ENCODE peak calls at places on chromosomes 16 and 17, in six cellular contexts. W is transverse colon, N is neural progenitor cell, K is A549, S is SK-N-SH, L is heart right ventricle. X is an unnamed sample. For H3K4me1, the result is how much of the 10 kb centered on the place peaks cover.

GRCh38 chr17:19023209-19023999 is 18.8 kb upstream of the FAM83G start:
- DNase-seq in S (no peak), K (no peak), L (no peak), W (no peak), N (no peak), X (no peak)

GRCh38 chr17:8835106-8835505 is 32.4 kb downstream of the PIK3R6 start:
- DNase-seq in L (no peak), W (no peak), K (no peak), N (no peak), S (no peak), X (no peak)

GRCh38 chr16:2243781-2244180 is 7.5 kb downstream of the DNASE1L2 start:
- DNase-seq in N (no peak), K (no peak), S (peak), W (no peak), L (no peak), X (no peak)

GRCh38 chr17:66152756-66153155 is 39.2 kb downstream of the CEP112 start:
- DNase-seq in W (no peak), L (no peak), K (no peak), N (no peak), S (no peak), X (no peak)

GRCh38 chr16:85504242-85504641 is 108.9 kb upstream of the GSE1 start:
- DNase-seq in K (no peak), W (no peak), N (no peak), S (no peak), L (no peak), X (no peak)

GRCh38 chr16:2874032-2874431 is 9.0 kb upstream of the FLYWCH2 start:
- DNase-seq in S (no peak), N (no peak), L (no peak), W (no peak), K (no peak), X (no peak)

GRCh38 chr16:85385463-85386331 is 227.4 kb upstream of the GSE1 start:
- DNase-seq in S (no peak), K (no peak), W (no peak), N (no peak), L (peak), X (peak)

GRCh38 chr16:81642943-81643342 is 136.1 kb upstream of the PLCG2 start:
- DNase-seq in L (no peak), S (no peak), K (no peak), N (no peak), W (no peak), X (no peak)

GRCh38 chr17:3529817-3530741 is 27.5 kb downstream of the TRPV3 start:
- DNase-seq in K (no peak), S (no peak), W (no peak), L (peak), N (peak), X (peak)

GRCh38 chr16:81795193-81795592 is 16.1 kb downstream of the PLCG2 start:
- DNase-seq in L (no peak), W (no peak), K (no peak), S (no peak), N (no peak), X (no peak)

GRCh38 chr16:57614546-57615343 is 13.7 kb upstream of the ADGRG1 start:
- DNase-seq in N (no peak), K (no peak), W (no peak), L (no peak), S (peak), X (no peak)

GRCh38 chr17:54678158-54678557 is 222.5 kb upstream of the TOM1L1 start:
- DNase-seq in K (no peak), S (no peak), W (no peak), L (no peak), N (no peak), X (no peak)

GRCh38 chr16:22326369-22326652 is 29.1 kb downstream of the POLR3E start:
- DNase-seq in W (no peak), S (no peak), L (no peak), K (no peak), N (no peak), X (no peak)

GRCh38 chr17:31583795-31584340 is 192.4 kb downstream of the RAB11FIP4 start:
- DNase-seq in S (no peak), W (no peak), N (no peak), L (no peak), K (no peak), X (no peak)

GRCh38 chr17:66240630-66241029 is 11.4 kb upstream of the APOH start:
- DNase-seq in W (no peak), K (peak), N (no peak), S (no peak), L (no peak), X (no peak)

GRCh38 chr16:67463059-67463458 is 17.9 kb downstream of the ATP6V0D1 start:
- DNase-seq in N (no peak), W (peak), S (no peak), L (no peak), K (no peak), X (no peak)

GRCh38 chr16:67462279-67462655 is 18.7 kb downstream of the ATP6V0D1 start:
- DNase-seq in K (no peak), L (no peak), N (no peak), S (no peak), W (no peak), X (no peak)

GRCh38 chr16:67460961-67461360 is 20.0 kb downstream of the ATP6V0D1 start:
- DNase-seq in K (no peak), L (no peak), S (no peak), N (no peak), W (no peak), X (no peak)

GRCh38 chr16:67460168-67460567 is 20.8 kb downstream of the ATP6V0D1 start:
- DNase-seq in L (no peak), W (no peak), N (no peak), S (no peak), K (no peak), X (no peak)

GRCh38 chr16:67461600-67462278 is 19.2 kb downstream of the ATP6V0D1 start:
- DNase-seq in N (no peak), L (no peak), W (peak), K (no peak), S (no peak), X (no peak)
- H3K4me1 ChIP-seq in N (under half), L (half or more), W (half or more), K (under half), S (half or more), X (under half)

GRCh38 chr17:50050431-50051032 is 5.4 kb upstream of the ITGA3 start:
- DNase-seq in S (no peak), N (no peak), K (no peak), W (no peak), L (no peak), X (no peak)
- H3K4me1 ChIP-seq in S (under half), N (under half), K (half or more), W (under half), L (under half), X (under half)

GRCh38 chr16:89295071-89295900 is 77.8 kb downstream of the ZNF778 start:
- DNase-seq in W (no peak), L (no peak), N (no peak), K (no peak), S (no peak), X (no peak)
- H3K4me1 ChIP-seq in W (under half), L (under half), N (under half), K (under half), S (under half), X (under half)

DNA sequence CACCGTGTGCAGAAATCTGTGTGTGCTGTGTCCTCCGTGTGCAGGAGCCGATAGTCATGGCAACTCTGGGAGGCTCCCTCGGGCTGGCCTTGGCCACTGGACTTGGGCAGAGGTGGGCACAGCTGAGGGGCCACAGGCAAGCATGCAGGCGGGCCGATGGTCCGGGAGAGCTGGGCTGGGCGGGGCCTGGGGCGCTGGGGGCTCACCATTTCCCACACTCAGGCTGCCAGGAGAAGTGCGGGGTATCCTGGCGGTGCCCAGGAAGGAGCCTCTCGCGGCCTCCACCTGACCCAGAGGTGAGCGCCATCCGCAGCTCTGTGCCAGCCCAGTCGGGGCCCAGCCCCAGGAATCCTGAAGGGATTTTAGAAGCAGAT is 28.4 kb downstream of the BAHCC1 start:
- DNase-seq in K (no peak), S (no peak), N (no peak), W (no peak), L (no peak), X (no peak)
- H3K4me1 ChIP-seq in K (half or more), S (half or more), N (under half), W (half or more), L (half or more), X (under half)

DNA sequence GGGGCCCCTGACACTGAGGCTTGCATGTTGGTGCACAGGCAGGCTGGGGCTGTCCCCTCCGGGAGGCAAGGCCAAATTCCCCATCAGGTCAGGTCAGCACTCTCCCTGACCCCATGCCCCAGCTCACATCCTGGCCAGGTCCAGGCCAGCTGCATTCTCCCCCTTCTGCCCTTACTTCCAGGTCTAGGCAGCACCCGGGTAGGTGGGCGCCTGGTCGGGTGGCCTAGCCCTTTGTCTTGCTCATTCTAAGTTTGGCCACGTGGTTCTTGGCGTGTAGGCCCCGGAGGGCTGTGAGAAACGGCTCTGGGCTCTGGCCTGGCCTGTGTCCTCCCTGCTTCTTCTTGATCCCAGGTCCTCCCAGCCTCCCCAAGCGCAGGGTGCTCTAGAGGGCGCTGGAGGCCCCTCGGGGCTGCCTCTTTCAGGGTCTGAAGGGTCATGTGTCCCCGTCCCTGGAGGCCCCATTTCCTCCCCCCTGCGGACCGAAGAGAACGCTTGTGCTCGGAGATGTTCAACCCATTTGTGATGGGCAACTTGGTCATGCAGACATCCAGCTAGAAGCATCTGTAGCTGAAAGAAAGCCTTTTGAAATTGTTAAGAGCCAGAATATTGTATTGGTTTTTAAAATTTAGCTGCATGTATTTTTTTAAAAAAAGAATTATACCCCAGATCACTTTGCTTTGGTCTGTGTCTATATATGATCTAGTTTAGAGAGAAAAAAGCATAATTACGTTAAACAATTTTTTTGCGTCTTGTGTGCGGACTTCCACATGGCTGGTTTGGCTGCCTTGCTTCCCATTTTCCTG is 6.7 kb downstream of the BAHCC1 start:
- DNase-seq in L (peak), S (peak), N (peak), K (peak), W (peak), X (no peak)
- H3K4me1 ChIP-seq in L (half or more), S (half or more), N (half or more), K (under half), W (half or more), X (under half)

GRCh38 chr17:17223736-17224135 is 13.2 kb downstream of the FLCN start:
- DNase-seq in N (no peak), S (no peak), L (no peak), W (no peak), K (no peak), X (no peak)

GRCh38 chr17:17220529-17220928 is 14.4 kb upstream of the PLD6 start:
- DNase-seq in N (no peak), L (no peak), S (no peak), K (no peak), W (no peak), X (no peak)

GRCh38 chr17:17224137-17224536 is 12.8 kb downstream of the FLCN start:
- DNase-seq in S (no peak), N (no peak), K (no peak), W (no peak), L (no peak), X (no peak)

GRCh38 chr17:17216776-17217175 is 10.6 kb upstream of the PLD6 start:
- DNase-seq in W (no peak), K (no peak), N (no peak), L (no peak), S (peak), X (no peak)

DNA sequence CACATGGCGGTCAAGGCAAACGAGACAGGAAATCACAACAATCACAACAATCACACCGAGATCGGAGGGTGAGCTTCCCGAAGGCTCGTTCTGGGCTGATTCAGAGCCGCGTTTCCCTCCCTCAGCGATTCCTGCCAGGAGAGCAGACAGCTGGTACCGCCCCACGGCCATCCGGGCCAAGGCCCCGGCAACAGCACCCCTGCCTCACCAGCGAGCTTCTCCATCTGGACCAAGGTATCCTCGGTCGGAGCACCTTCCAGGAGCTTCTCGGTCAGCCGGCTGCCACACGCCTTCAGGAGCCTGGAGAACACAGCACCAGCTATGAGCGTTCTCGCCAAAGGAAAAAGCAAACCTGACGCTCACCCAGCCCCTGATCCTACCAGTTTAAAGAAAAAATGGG is 15.2 kb upstream of the PLD6 start:
- DNase-seq in K (no peak), N (no peak), W (no peak), S (no peak), L (no peak), X (no peak)
- H3K4me1 ChIP-seq in K (under half), N (under half), W (under half), S (under half), L (under half), X (under half)

GRCh38 chr17:17940451-17940911 is 31.7 kb downstream of the TOM1L2 start:
- DNase-seq in N (no peak), K (no peak), S (peak), L (no peak), W (no peak), X (no peak)
- H3K4me1 ChIP-seq in N (under half), K (half or more), S (half or more), L (half or more), W (half or more), X (under half)

GRCh38 chr17:494601-495195 is 142.1 kb upstream of the RPH3AL start:
- DNase-seq in N (no peak), W (no peak), S (no peak), K (no peak), L (no peak), X (no peak)

GRCh38 chr17:497587-498034 is 145.0 kb upstream of the RPH3AL start:
- DNase-seq in S (no peak), K (no peak), L (no peak), N (no peak), W (no peak), X (no peak)

GRCh38 chr17:496761-497586 is 144.4 kb upstream of the RPH3AL start:
- DNase-seq in W (no peak), S (no peak), N (no peak), K (no peak), L (no peak), X (no peak)

GRCh38 chr17:503449-503700 is 150.8 kb upstream of the RPH3AL start:
- DNase-seq in L (no peak), N (no peak), S (no peak), W (no peak), K (no peak), X (no peak)

GRCh38 chr17:499836-500543 is 147.4 kb upstream of the RPH3AL start:
- DNase-seq in L (no peak), K (no peak), S (no peak), N (no peak), W (no peak), X (no peak)
- H3K4me1 ChIP-seq in L (under half), K (under half), S (under half), N (under half), W (under half), X (under half)

GRCh38 chr17:35256629-35257028 is 13.8 kb downstream of the SLFN5 start:
- DNase-seq in S (no peak), W (no peak), K (peak), N (no peak), L (no peak), X (no peak)

GRCh38 chr17:35255316-35255715 is 12.4 kb downstream of the SLFN5 start:
- DNase-seq in W (no peak), N (peak), L (no peak), K (no peak), S (no peak), X (no peak)

GRCh38 chr17:35254107-35254802 is 11.4 kb downstream of the SLFN5 start:
- DNase-seq in N (no peak), W (peak), K (peak), L (no peak), S (no peak), X (peak)

GRCh38 chr17:35259001-35259400 is 16.1 kb downstream of the SLFN5 start:
- DNase-seq in K (no peak), L (no peak), S (no peak), W (no peak), N (no peak), X (no peak)

DNA sequence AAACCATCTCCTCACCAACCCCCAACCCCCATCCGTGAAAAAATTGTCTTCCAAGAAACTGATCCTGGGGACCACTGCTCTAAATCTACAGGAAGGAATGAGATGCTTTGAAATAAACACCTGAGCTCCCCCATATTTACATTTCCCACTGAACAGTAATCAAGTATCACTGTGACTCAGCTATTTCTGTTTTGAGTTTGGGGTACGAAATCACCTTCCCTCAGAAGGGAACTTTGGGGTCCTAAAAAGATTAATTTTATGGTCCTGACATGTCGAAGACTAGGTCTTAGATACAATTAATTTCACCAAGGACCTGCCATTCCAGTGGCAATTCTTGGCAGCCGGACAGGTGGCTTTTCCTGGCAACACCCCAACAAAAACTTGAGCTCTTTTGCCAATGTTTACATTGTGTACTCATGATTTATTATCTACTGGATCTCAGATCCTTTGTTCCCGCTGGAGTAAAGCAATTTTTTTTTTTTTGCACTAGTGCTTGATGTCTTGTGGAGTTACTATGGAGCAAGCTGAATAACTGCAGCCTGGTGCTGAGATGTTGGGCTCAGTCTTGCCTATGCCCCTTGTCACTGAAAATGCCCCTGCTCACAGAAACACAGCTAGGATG is 14.3 kb downstream of the SLFN5 start:
- DNase-seq in K (peak), L (peak), W (peak), S (no peak), N (no peak), X (no peak)
- H3K4me1 ChIP-seq in K (under half), L (half or more), W (under half), S (under half), N (under half), X (under half)